ENCODE peak calls at places on chromosomes 13 and 19, in six cellular contexts. One of them, this sample, is unnamed.

GRCh38 chr19:38812841-38813320 is at the start of gene LGALS4:
- DNase-seq in midbrain: no peak
- DNase-seq in AG10803: no peak
- DNase-seq in myocyte: no peak
- DNase-seq in T-helper 17 cell: no peak
- DNase-seq in stimulated activated CD4-positive, alpha-beta T cell treated with anti-CD3 and anti-CD28 coated beads, Interleukin-4, amount 100 ng/mL, for 48 hours: no peak
- DNase-seq in this sample: no peak

GRCh38 chr19:56441206-56441792 is 35.8 kb downstream of the ZNF667 start:
- DNase-seq in midbrain: no peak
- DNase-seq in AG10803: no peak
- DNase-seq in myocyte: no peak
- DNase-seq in T-helper 17 cell: no peak
- DNase-seq in stimulated activated CD4-positive, alpha-beta T cell treated with anti-CD3 and anti-CD28 coated beads, Interleukin-4, amount 100 ng/mL, for 48 hours: no peak
- DNase-seq in this sample: no peak

GRCh38 chr13:39910833-39911232 is 255.4 kb downstream of the COG6 start:
- DNase-seq in midbrain: no peak
- DNase-seq in AG10803: peak; percentile 42
- DNase-seq in myocyte: no peak
- DNase-seq in T-helper 17 cell: no peak
- DNase-seq in stimulated activated CD4-positive, alpha-beta T cell treated with anti-CD3 and anti-CD28 coated beads, Interleukin-4, amount 100 ng/mL, for 48 hours: no peak
- DNase-seq in this sample: no peak

GRCh38 chr19:18460900-18461299 is 23.0 kb upstream of the ISYNA1 start:
- DNase-seq in midbrain: no peak
- DNase-seq in AG10803: no peak
- DNase-seq in myocyte: peak; percentile 68
- DNase-seq in T-helper 17 cell: no peak
- DNase-seq in stimulated activated CD4-positive, alpha-beta T cell treated with anti-CD3 and anti-CD28 coated beads, Interleukin-4, amount 100 ng/mL, for 48 hours: no peak
- DNase-seq in this sample: no peak

GRCh38 chr19:56383826-56384605 is 9.3 kb downstream of the ZNF582 start:
- DNase-seq in midbrain: no peak
- DNase-seq in AG10803: no peak
- DNase-seq in myocyte: no peak
- DNase-seq in T-helper 17 cell: no peak
- DNase-seq in stimulated activated CD4-positive, alpha-beta T cell treated with anti-CD3 and anti-CD28 coated beads, Interleukin-4, amount 100 ng/mL, for 48 hours: no peak
- DNase-seq in this sample: peak; percentile 37

GRCh38 chr13:113917523-113918371 is 53.9 kb upstream of the GAS6 start:
- DNase-seq in midbrain: no peak
- DNase-seq in AG10803: no peak
- DNase-seq in myocyte: no peak
- DNase-seq in T-helper 17 cell: no peak
- DNase-seq in stimulated activated CD4-positive, alpha-beta T cell treated with anti-CD3 and anti-CD28 coated beads, Interleukin-4, amount 100 ng/mL, for 48 hours: no peak
- DNase-seq in this sample: no peak

GRCh38 chr19:13169769-13170168 is 19.6 kb downstream of the IER2 start:
- DNase-seq in midbrain: no peak
- DNase-seq in AG10803: peak; percentile 60
- DNase-seq in myocyte: peak; percentile 61
- DNase-seq in T-helper 17 cell: no peak
- DNase-seq in stimulated activated CD4-positive, alpha-beta T cell treated with anti-CD3 and anti-CD28 coated beads, Interleukin-4, amount 100 ng/mL, for 48 hours: no peak
- DNase-seq in this sample: peak; percentile 86

GRCh38 chr19:5307655-5308054 is 33.0 kb downstream of the PTPRS start:
- DNase-seq in midbrain: no peak
- DNase-seq in AG10803: no peak
- DNase-seq in myocyte: no peak
- DNase-seq in T-helper 17 cell: no peak
- DNase-seq in stimulated activated CD4-positive, alpha-beta T cell treated with anti-CD3 and anti-CD28 coated beads, Interleukin-4, amount 100 ng/mL, for 48 hours: no peak
- DNase-seq in this sample: no peak

GRCh38 chr13:28991764-28992163 is 171.6 kb downstream of the MTUS2 start:
- DNase-seq in midbrain: no peak
- DNase-seq in AG10803: no peak
- DNase-seq in myocyte: no peak
- DNase-seq in T-helper 17 cell: no peak
- DNase-seq in stimulated activated CD4-positive, alpha-beta T cell treated with anti-CD3 and anti-CD28 coated beads, Interleukin-4, amount 100 ng/mL, for 48 hours: no peak
- DNase-seq in this sample: no peak

GRCh38 chr13:48542581-48543341 is 9.9 kb upstream of the RCBTB2 start:
- DNase-seq in midbrain: peak; percentile 47
- DNase-seq in AG10803: peak; percentile 20
- DNase-seq in myocyte: peak; percentile 74
- DNase-seq in T-helper 17 cell: no peak
- DNase-seq in stimulated activated CD4-positive, alpha-beta T cell treated with anti-CD3 and anti-CD28 coated beads, Interleukin-4, amount 100 ng/mL, for 48 hours: no peak
- DNase-seq in this sample: peak; percentile 35

GRCh38 chr19:1134431-1134830 is 30.6 kb downstream of the GPX4 start:
- DNase-seq in midbrain: no peak
- DNase-seq in AG10803: no peak
- DNase-seq in myocyte: no peak
- DNase-seq in T-helper 17 cell: no peak
- DNase-seq in stimulated activated CD4-positive, alpha-beta T cell treated with anti-CD3 and anti-CD28 coated beads, Interleukin-4, amount 100 ng/mL, for 48 hours: no peak
- DNase-seq in this sample: peak; percentile 26

GRCh38 chr13:71867101-71867814 is at the start of gene DACH1:
- DNase-seq in midbrain: no peak
- DNase-seq in AG10803: peak; percentile 20
- DNase-seq in myocyte: peak; percentile 55
- DNase-seq in T-helper 17 cell: no peak
- DNase-seq in stimulated activated CD4-positive, alpha-beta T cell treated with anti-CD3 and anti-CD28 coated beads, Interleukin-4, amount 100 ng/mL, for 48 hours: no peak
- DNase-seq in this sample: peak; percentile 63

GRCh38 chr19:2053601-2054389 is 2.8 kb upstream of the MKNK2 start:
- DNase-seq in midbrain: no peak
- DNase-seq in AG10803: no peak
- DNase-seq in myocyte: no peak
- DNase-seq in T-helper 17 cell: no peak
- DNase-seq in stimulated activated CD4-positive, alpha-beta T cell treated with anti-CD3 and anti-CD28 coated beads, Interleukin-4, amount 100 ng/mL, for 48 hours: no peak
- DNase-seq in this sample: no peak

GRCh38 chr13:36872621-36873020 is 47.4 kb downstream of the SMAD9 start:
- DNase-seq in midbrain: peak; percentile 51
- DNase-seq in AG10803: no peak
- DNase-seq in myocyte: no peak
- DNase-seq in T-helper 17 cell: no peak
- DNase-seq in stimulated activated CD4-positive, alpha-beta T cell treated with anti-CD3 and anti-CD28 coated beads, Interleukin-4, amount 100 ng/mL, for 48 hours: no peak
- DNase-seq in this sample: no peak

GRCh38 chr13:34748561-34748960 is 193.5 kb upstream of the NBEA start:
- DNase-seq in midbrain: no peak
- DNase-seq in AG10803: no peak
- DNase-seq in myocyte: peak; percentile 78
- DNase-seq in T-helper 17 cell: no peak
- DNase-seq in stimulated activated CD4-positive, alpha-beta T cell treated with anti-CD3 and anti-CD28 coated beads, Interleukin-4, amount 100 ng/mL, for 48 hours: no peak
- DNase-seq in this sample: no peak

GRCh38 chr19:55341191-55342043 is 1.7 kb downstream of the KMT5C start:
- DNase-seq in midbrain: peak; percentile 33
- DNase-seq in AG10803: peak; percentile 53
- DNase-seq in myocyte: peak; percentile 89
- DNase-seq in T-helper 17 cell: peak; percentile 45
- DNase-seq in stimulated activated CD4-positive, alpha-beta T cell treated with anti-CD3 and anti-CD28 coated beads, Interleukin-4, amount 100 ng/mL, for 48 hours: peak; percentile 73
- DNase-seq in this sample: peak; percentile 87

GRCh38 chr13:111325146-111325890 is 4.9 kb downstream of the TEX29 start:
- DNase-seq in midbrain: no peak
- DNase-seq in AG10803: no peak
- DNase-seq in myocyte: no peak
- DNase-seq in T-helper 17 cell: no peak
- DNase-seq in stimulated activated CD4-positive, alpha-beta T cell treated with anti-CD3 and anti-CD28 coated beads, Interleukin-4, amount 100 ng/mL, for 48 hours: no peak
- DNase-seq in this sample: no peak

GRCh38 chr13:31882794-31883193 is 143.5 kb downstream of the RXFP2 start:
- DNase-seq in midbrain: no peak
- DNase-seq in AG10803: no peak
- DNase-seq in myocyte: no peak
- DNase-seq in T-helper 17 cell: no peak
- DNase-seq in stimulated activated CD4-positive, alpha-beta T cell treated with anti-CD3 and anti-CD28 coated beads, Interleukin-4, amount 100 ng/mL, for 48 hours: no peak
- DNase-seq in this sample: no peak

GRCh38 chr13:104253063-104253680 is 1187.0 kb upstream of the SLC10A2 start:
- DNase-seq in midbrain: no peak
- DNase-seq in AG10803: no peak
- DNase-seq in myocyte: no peak
- DNase-seq in T-helper 17 cell: no peak
- DNase-seq in stimulated activated CD4-positive, alpha-beta T cell treated with anti-CD3 and anti-CD28 coated beads, Interleukin-4, amount 100 ng/mL, for 48 hours: no peak
- DNase-seq in this sample: no peak

GRCh38 chr19:43148233-43148632 is 38.1 kb downstream of the PSG5 start:
- DNase-seq in midbrain: no peak
- DNase-seq in AG10803: peak; percentile 90
- DNase-seq in myocyte: peak; percentile 21
- DNase-seq in T-helper 17 cell: no peak
- DNase-seq in stimulated activated CD4-positive, alpha-beta T cell treated with anti-CD3 and anti-CD28 coated beads, Interleukin-4, amount 100 ng/mL, for 48 hours: no peak
- DNase-seq in this sample: peak; percentile 81

GRCh38 chr19:40232479-40232878 is 6.0 kb upstream of the CCNP start:
- DNase-seq in midbrain: no peak
- DNase-seq in AG10803: no peak
- DNase-seq in myocyte: no peak
- DNase-seq in T-helper 17 cell: no peak
- DNase-seq in stimulated activated CD4-positive, alpha-beta T cell treated with anti-CD3 and anti-CD28 coated beads, Interleukin-4, amount 100 ng/mL, for 48 hours: no peak
- DNase-seq in this sample: no peak

GRCh38 chr13:63308585-63308984 is 1892.9 kb upstream of the PCDH20 start:
- DNase-seq in midbrain: no peak
- DNase-seq in AG10803: no peak
- DNase-seq in myocyte: no peak
- DNase-seq in T-helper 17 cell: no peak
- DNase-seq in stimulated activated CD4-positive, alpha-beta T cell treated with anti-CD3 and anti-CD28 coated beads, Interleukin-4, amount 100 ng/mL, for 48 hours: no peak
- DNase-seq in this sample: no peak

GRCh38 chr19:50663280-50663790 is 14.1 kb downstream of the C19orf81 start:
- DNase-seq in midbrain: no peak
- DNase-seq in AG10803: no peak
- DNase-seq in myocyte: no peak
- DNase-seq in T-helper 17 cell: no peak
- DNase-seq in stimulated activated CD4-positive, alpha-beta T cell treated with anti-CD3 and anti-CD28 coated beads, Interleukin-4, amount 100 ng/mL, for 48 hours: no peak
- DNase-seq in this sample: peak; percentile 10

GRCh38 chr19:23528376-23528775 is 133.1 kb upstream of the ZNF91 start:
- DNase-seq in midbrain: no peak
- DNase-seq in AG10803: no peak
- DNase-seq in myocyte: no peak
- DNase-seq in T-helper 17 cell: no peak
- DNase-seq in stimulated activated CD4-positive, alpha-beta T cell treated with anti-CD3 and anti-CD28 coated beads, Interleukin-4, amount 100 ng/mL, for 48 hours: no peak
- DNase-seq in this sample: no peak

GRCh38 chr13:55963934-55964333 is 1176.8 kb upstream of the PRR20A start:
- DNase-seq in midbrain: no peak
- DNase-seq in AG10803: no peak
- DNase-seq in myocyte: no peak
- DNase-seq in T-helper 17 cell: no peak
- DNase-seq in stimulated activated CD4-positive, alpha-beta T cell treated with anti-CD3 and anti-CD28 coated beads, Interleukin-4, amount 100 ng/mL, for 48 hours: no peak
- DNase-seq in this sample: no peak

GRCh38 chr19:48858984-48859710 is 9.3 kb downstream of the PLEKHA4 start:
- DNase-seq in midbrain: no peak
- DNase-seq in AG10803: no peak
- DNase-seq in myocyte: no peak
- DNase-seq in T-helper 17 cell: peak; percentile 66
- DNase-seq in stimulated activated CD4-positive, alpha-beta T cell treated with anti-CD3 and anti-CD28 coated beads, Interleukin-4, amount 100 ng/mL, for 48 hours: peak; percentile 70
- DNase-seq in this sample: no peak

GRCh38 chr13:22154041-22154440 is 483.2 kb downstream of the FGF9 start:
- DNase-seq in midbrain: no peak
- DNase-seq in AG10803: no peak
- DNase-seq in myocyte: no peak
- DNase-seq in T-helper 17 cell: no peak
- DNase-seq in stimulated activated CD4-positive, alpha-beta T cell treated with anti-CD3 and anti-CD28 coated beads, Interleukin-4, amount 100 ng/mL, for 48 hours: no peak
- DNase-seq in this sample: no peak